ENCODE peak calls at places on chromosomes 5 and 9, in five cellular contexts. One of them, this sample, is unnamed. For H3K4me1, the result is how much of the 10 kb centered on the place peaks cover.

GRCh38 chr5:40220260-40220659 is 459.5 kb upstream of the PTGER4 start:
- DNase-seq in IMR-90: no peak
- DNase-seq in HCT116: no peak
- DNase-seq in PC-9: no peak
- DNase-seq in colonic mucosa: no peak
- DNase-seq in this sample: no peak

GRCh38 chr5:165722401-165722800 is 2217.0 kb downstream of the MAT2B start:
- DNase-seq in PC-9: no peak
- DNase-seq in HCT116: no peak
- DNase-seq in IMR-90: no peak
- DNase-seq in colonic mucosa: no peak
- DNase-seq in this sample: no peak

GRCh38 chr5:177366528-177367322 is 9.0 kb downstream of the RGS14 start:
- DNase-seq in PC-9: no peak
- DNase-seq in colonic mucosa: peak
- DNase-seq in IMR-90: peak
- DNase-seq in HCT116: no peak
- DNase-seq in this sample: peak

GRCh38 chr9:14096182-14096922 is 217.6 kb downstream of the NFIB start:
- DNase-seq in HCT116: no peak
- DNase-seq in colonic mucosa: no peak
- DNase-seq in PC-9: no peak
- DNase-seq in IMR-90: peak
- DNase-seq in this sample: no peak

GRCh38 chr9:137015976-137016375 is 12.1 kb downstream of the ABCA2 start:
- DNase-seq in IMR-90: no peak
- DNase-seq in PC-9: no peak
- DNase-seq in HCT116: no peak
- DNase-seq in colonic mucosa: no peak
- DNase-seq in this sample: no peak

GRCh38 chr5:76256116-76256889 is 146.8 kb upstream of the IQGAP2 start:
- DNase-seq in PC-9: peak
- DNase-seq in IMR-90: peak
- DNase-seq in colonic mucosa: peak
- DNase-seq in HCT116: peak
- DNase-seq in this sample: peak

GRCh38 chr9:34508463-34508862 is 14.3 kb downstream of the ENHO start:
- DNase-seq in HCT116: no peak
- DNase-seq in IMR-90: no peak
- DNase-seq in colonic mucosa: no peak
- DNase-seq in PC-9: no peak
- DNase-seq in this sample: no peak

GRCh38 chr5:34959323-34959722 is 30.0 kb downstream of the DNAJC21 start:
- DNase-seq in HCT116: no peak
- DNase-seq in PC-9: peak
- DNase-seq in IMR-90: peak
- DNase-seq in colonic mucosa: no peak
- DNase-seq in this sample: no peak

GRCh38 chr9:2711716-2712115 is 5.6 kb upstream of the KCNV2 start:
- DNase-seq in HCT116: no peak
- DNase-seq in PC-9: no peak
- DNase-seq in IMR-90: no peak
- DNase-seq in colonic mucosa: no peak
- DNase-seq in this sample: no peak

GRCh38 chr9:136655244-136656225 is 7.2 kb upstream of the EGFL7 start:
- DNase-seq in IMR-90: no peak
- DNase-seq in HCT116: no peak
- DNase-seq in colonic mucosa: no peak
- DNase-seq in PC-9: no peak
- DNase-seq in this sample: no peak

GRCh38 chr9:91809581-91810285 is 140.3 kb downstream of the ROR2 start:
- DNase-seq in IMR-90: peak
- DNase-seq in HCT116: no peak
- DNase-seq in colonic mucosa: no peak
- DNase-seq in PC-9: no peak
- DNase-seq in this sample: no peak

GRCh38 chr9:109934499-109935214 is 154.7 kb downstream of the PALM2AKAP2 start:
- DNase-seq in PC-9: no peak
- DNase-seq in HCT116: no peak
- DNase-seq in IMR-90: peak
- DNase-seq in colonic mucosa: no peak
- DNase-seq in this sample: no peak

GRCh38 chr9:21551401-21551800 is 69.3 kb upstream of the IFNE start:
- DNase-seq in HCT116: no peak
- DNase-seq in colonic mucosa: no peak
- DNase-seq in PC-9: peak
- DNase-seq in IMR-90: peak
- DNase-seq in this sample: peak

GRCh38 chr9:84296146-84296843 is 44.3 kb downstream of the SLC28A3 start:
- DNase-seq in HCT116: no peak
- DNase-seq in PC-9: no peak
- DNase-seq in IMR-90: peak
- DNase-seq in colonic mucosa: no peak
- DNase-seq in this sample: no peak

GRCh38 chr5:100517301-100517974 is 17.7 kb upstream of the FAM174A start:
- DNase-seq in IMR-90: no peak
- DNase-seq in colonic mucosa: peak
- DNase-seq in HCT116: no peak
- DNase-seq in PC-9: peak
- DNase-seq in this sample: peak

GRCh38 chr9:123933401-123933800 is 3.5 kb upstream of the DENND1A start:
- DNase-seq in colonic mucosa: no peak
- DNase-seq in PC-9: peak
- DNase-seq in IMR-90: peak
- DNase-seq in HCT116: peak
- DNase-seq in this sample: peak

GRCh38 chr5:73229271-73229670 is 56.3 kb downstream of the TMEM174 start:
- DNase-seq in IMR-90: peak
- DNase-seq in PC-9: peak
- DNase-seq in colonic mucosa: no peak
- DNase-seq in HCT116: no peak
- DNase-seq in this sample: no peak

GRCh38 chr9:132372177-132373095 is 17.6 kb upstream of the SETX start:
- DNase-seq in IMR-90: peak
- DNase-seq in HCT116: no peak
- DNase-seq in PC-9: peak
- DNase-seq in colonic mucosa: peak
- DNase-seq in this sample: peak

GRCh38 chr5:36686881-36687280 is 80.5 kb downstream of the SLC1A3 start:
- DNase-seq in colonic mucosa: no peak
- DNase-seq in HCT116: no peak
- DNase-seq in PC-9: peak
- DNase-seq in IMR-90: no peak
- DNase-seq in this sample: no peak

GRCh38 chr5:139956342-139956741 is 86.8 kb downstream of the NRG2 start:
- DNase-seq in HCT116: no peak
- DNase-seq in colonic mucosa: no peak
- DNase-seq in IMR-90: no peak
- DNase-seq in PC-9: no peak
- DNase-seq in this sample: no peak

GRCh38 chr9:130660683-130661460 is 3.5 kb upstream of the PRDM12 start:
- DNase-seq in colonic mucosa: no peak
- DNase-seq in IMR-90: no peak
- DNase-seq in HCT116: no peak
- DNase-seq in PC-9: no peak
- DNase-seq in this sample: no peak

GRCh38 chr9:69497816-69498215 is 172.8 kb downstream of the ENTREP1 start:
- DNase-seq in colonic mucosa: no peak
- DNase-seq in IMR-90: no peak
- DNase-seq in PC-9: no peak
- DNase-seq in HCT116: no peak
- DNase-seq in this sample: no peak

GRCh38 chr5:35771321-35771720 is 85.4 kb upstream of the IL7R start:
- DNase-seq in HCT116: no peak
- DNase-seq in IMR-90: peak
- DNase-seq in colonic mucosa: no peak
- DNase-seq in PC-9: peak
- DNase-seq in this sample: no peak

GRCh38 chr9:93871286-93871685 is 83.9 kb downstream of the BARX1 start:
- DNase-seq in PC-9: no peak
- DNase-seq in HCT116: no peak
- DNase-seq in IMR-90: no peak
- DNase-seq in colonic mucosa: no peak
- DNase-seq in this sample: no peak

GRCh38 chr5:119792154-119792799 is 162.9 kb downstream of the FAM170A start:
- DNase-seq in HCT116: no peak
- DNase-seq in colonic mucosa: no peak
- DNase-seq in PC-9: no peak
- DNase-seq in IMR-90: no peak
- DNase-seq in this sample: peak

GRCh38 chr5:143016777-143017374 is 246.7 kb downstream of the ARHGAP26 start:
- DNase-seq in PC-9: no peak
- DNase-seq in IMR-90: peak
- DNase-seq in HCT116: no peak
- DNase-seq in colonic mucosa: peak
- DNase-seq in this sample: peak

GRCh38 chr9:116945817-116946216 is 258.7 kb downstream of the TRIM32 start:
- DNase-seq in IMR-90: no peak
- DNase-seq in HCT116: no peak
- DNase-seq in colonic mucosa: no peak
- DNase-seq in PC-9: no peak
- DNase-seq in this sample: no peak

GRCh38 chr5:147925020-147925419 is 18.7 kb upstream of the C5orf46 start:
- DNase-seq in HCT116: no peak
- DNase-seq in PC-9: no peak
- DNase-seq in IMR-90: no peak
- DNase-seq in colonic mucosa: no peak
- DNase-seq in this sample: no peak

GRCh38 chr5:138831703-138832102 is 43.4 kb downstream of the LRRTM2 start:
- DNase-seq in IMR-90: peak
- DNase-seq in colonic mucosa: no peak
- DNase-seq in HCT116: no peak
- DNase-seq in PC-9: no peak
- DNase-seq in this sample: no peak

DNA sequence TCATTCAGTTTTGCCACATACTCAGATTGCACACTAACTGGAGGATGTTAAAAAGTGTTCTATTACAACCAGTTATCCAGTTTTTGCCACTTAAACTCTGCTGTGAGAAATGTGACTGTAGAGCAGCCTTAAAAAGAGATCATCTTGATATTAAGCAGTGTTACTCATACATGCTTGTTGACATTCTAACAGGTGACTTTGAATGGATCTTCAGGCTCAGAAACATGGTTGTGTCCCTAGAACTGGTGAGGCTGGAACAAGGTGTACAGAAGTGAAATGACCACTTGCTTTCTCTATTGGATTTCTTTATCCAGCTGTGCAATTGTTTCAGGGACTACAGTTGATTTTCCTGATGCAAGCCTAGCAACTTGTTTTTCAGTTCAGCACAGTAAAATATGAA is 166.1 kb upstream of the CCDC152 start:
- DNase-seq in IMR-90: no peak
- DNase-seq in HCT116: no peak
- DNase-seq in PC-9: no peak
- DNase-seq in colonic mucosa: no peak
- DNase-seq in this sample: no peak
- H3K4me3 ChIP-seq in IMR-90: no peak
- H3K4me3 ChIP-seq in HCT116: no peak
- H3K4me3 ChIP-seq in PC-9: no peak
- H3K4me3 ChIP-seq in colonic mucosa: no peak
- H3K4me3 ChIP-seq in this sample: no peak

GRCh38 chr9:38380230-38380871 is 12.2 kb upstream of the ALDH1B1 start:
- DNase-seq in colonic mucosa: no peak
- DNase-seq in IMR-90: peak
- DNase-seq in PC-9: no peak
- DNase-seq in HCT116: no peak
- DNase-seq in this sample: no peak
- H3K4me1 ChIP-seq in colonic mucosa: under half
- H3K4me1 ChIP-seq in IMR-90: under half
- H3K4me1 ChIP-seq in PC-9: under half
- H3K4me1 ChIP-seq in HCT116: under half
- H3K4me1 ChIP-seq in this sample: under half

DNA sequence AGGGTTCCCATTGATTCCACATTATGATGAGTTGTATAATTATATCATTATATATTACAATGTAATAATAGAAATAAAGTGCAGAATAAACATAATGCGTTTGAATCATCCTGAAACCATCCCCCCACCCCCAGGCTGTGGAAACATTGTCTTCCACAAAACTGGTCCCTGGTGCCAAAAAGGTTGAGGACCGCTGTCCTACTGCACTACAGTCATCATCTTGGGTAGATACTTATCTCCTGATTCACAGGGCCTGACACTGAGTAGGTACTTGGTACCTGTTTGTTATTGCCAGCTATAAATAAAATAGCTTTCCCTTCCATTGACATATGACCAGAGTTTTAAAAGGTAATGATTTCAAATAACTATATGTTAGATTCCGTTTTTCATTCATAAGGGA is 25.6 kb downstream of the ANP32B start:
- DNase-seq in HCT116: no peak
- DNase-seq in IMR-90: no peak
- DNase-seq in PC-9: no peak
- DNase-seq in colonic mucosa: no peak
- DNase-seq in this sample: no peak
- H3K27ac ChIP-seq in HCT116: no peak
- H3K27ac ChIP-seq in IMR-90: no peak
- H3K27ac ChIP-seq in PC-9: no peak
- H3K27ac ChIP-seq in colonic mucosa: no peak
- H3K27ac ChIP-seq in this sample: no peak

GRCh38 chr5:151026088-151026487 is 5.7 kb downstream of the GPX3 start:
- DNase-seq in PC-9: peak
- DNase-seq in IMR-90: no peak
- DNase-seq in HCT116: no peak
- DNase-seq in colonic mucosa: no peak
- DNase-seq in this sample: no peak

GRCh38 chr5:151023047-151023615 is 2.7 kb downstream of the GPX3 start:
- DNase-seq in colonic mucosa: peak
- DNase-seq in IMR-90: peak
- DNase-seq in HCT116: no peak
- DNase-seq in PC-9: peak
- DNase-seq in this sample: no peak

GRCh38 chr5:151024894-151025606 is 4.7 kb downstream of the GPX3 start:
- DNase-seq in IMR-90: no peak
- DNase-seq in PC-9: peak
- DNase-seq in colonic mucosa: no peak
- DNase-seq in HCT116: no peak
- DNase-seq in this sample: no peak

GRCh38 chr5:151023651-151024050 is 3.3 kb downstream of the GPX3 start:
- DNase-seq in IMR-90: no peak
- DNase-seq in PC-9: peak
- DNase-seq in colonic mucosa: peak
- DNase-seq in HCT116: no peak
- DNase-seq in this sample: peak

GRCh38 chr5:151024440-151024839 is 4.0 kb downstream of the GPX3 start:
- DNase-seq in HCT116: no peak
- DNase-seq in PC-9: no peak
- DNase-seq in colonic mucosa: no peak
- DNase-seq in IMR-90: no peak
- DNase-seq in this sample: no peak
- H3K4me3 ChIP-seq in HCT116: no peak
- H3K4me3 ChIP-seq in PC-9: no peak
- H3K4me3 ChIP-seq in colonic mucosa: no peak
- H3K4me3 ChIP-seq in IMR-90: no peak
- H3K4me3 ChIP-seq in this sample: no peak

DNA sequence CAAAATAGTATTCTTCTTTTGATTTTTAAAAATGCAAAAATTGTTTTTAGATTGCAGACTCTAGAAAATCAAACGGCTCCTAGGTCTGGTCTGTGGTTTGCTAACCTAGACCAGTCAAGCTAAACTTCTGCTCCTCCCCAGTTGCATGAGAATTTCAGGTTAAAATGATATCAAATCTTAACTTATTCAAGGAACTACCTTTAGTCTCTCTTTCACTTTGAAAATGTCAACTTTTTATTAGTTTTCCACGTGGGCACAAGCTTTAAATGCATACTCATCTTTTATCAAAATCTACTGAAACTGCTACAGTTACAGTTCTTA is 8.8 kb downstream of the CAMK4 start:
- DNase-seq in HCT116: no peak
- DNase-seq in PC-9: no peak
- DNase-seq in IMR-90: no peak
- DNase-seq in colonic mucosa: no peak
- DNase-seq in this sample: no peak
- H3K4me1 ChIP-seq in HCT116: under half
- H3K4me1 ChIP-seq in PC-9: under half
- H3K4me1 ChIP-seq in IMR-90: under half
- H3K4me1 ChIP-seq in colonic mucosa: under half
- H3K4me1 ChIP-seq in this sample: under half